ENCODE peak calls at places on chromosomes 3 and 15, in five cellular contexts. K is CD8-positive, alpha-beta T cell; E is lower lobe of right lung; P is HL-60; N is HepG2. F is an unnamed sample.

GRCh38 chr15:74304459-74304858 is 63.0 kb downstream of the CYP11A1 start:
- DNase-seq in E (no peak), N (no peak), K (no peak), P (no peak), F (no peak)

GRCh38 chr15:31483053-31483923 is 156.7 kb downstream of the KLF13 start:
- DNase-seq in P (no peak), N (no peak), K (peak), E (no peak), F (peak)

GRCh38 chr3:196648856-196649255 is 9.4 kb downstream of the NRROS start:
- DNase-seq in E (no peak), N (no peak), P (no peak), K (no peak), F (no peak)

GRCh38 chr3:45821127-45821526 is 20.8 kb downstream of the LZTFL1 start:
- DNase-seq in K (no peak), P (no peak), E (no peak), N (no peak), F (no peak)

GRCh38 chr3:117874028-117874765 is 1160.4 kb downstream of the IGSF11 start:
- DNase-seq in K (no peak), N (no peak), P (no peak), E (no peak), F (no peak)

GRCh38 chr15:85581495-85581894 is 201.1 kb downstream of the AKAP13 start:
- DNase-seq in E (peak), P (peak), N (no peak), K (peak), F (no peak)

GRCh38 chr3:59043391-59043790 is 6.4 kb downstream of the CFAP20DC start:
- DNase-seq in E (no peak), P (no peak), N (no peak), K (no peak), F (no peak)

GRCh38 chr3:66367979-66368378 is 132.8 kb downstream of the LRIG1 start:
- DNase-seq in P (no peak), E (no peak), K (no peak), N (no peak), F (no peak)

GRCh38 chr15:41945221-41945620 is 27.1 kb downstream of the EHD4 start:
- DNase-seq in P (no peak), K (no peak), E (no peak), N (no peak), F (no peak)

GRCh38 chr3:126360714-126361060 is 3.5 kb upstream of the KLF15 start:
- DNase-seq in K (no peak), P (no peak), E (peak), N (no peak), F (no peak)

GRCh38 chr3:114093596-114093995 is 37.1 kb downstream of the QTRT2 start:
- DNase-seq in N (no peak), P (peak), E (no peak), K (no peak), F (no peak)

GRCh38 chr3:63386568-63386967 is 108.5 kb downstream of the SYNPR start:
- DNase-seq in N (no peak), E (no peak), P (no peak), K (no peak), F (no peak)

GRCh38 chr3:197801801-197802504 is 10.9 kb downstream of the LRCH3 start:
- DNase-seq in K (no peak), N (no peak), P (peak), E (no peak), F (no peak)

GRCh38 chr3:197807969-197808587 is 17.0 kb downstream of the LRCH3 start:
- DNase-seq in N (no peak), E (no peak), K (no peak), P (no peak), F (no peak)

GRCh38 chr3:197800379-197800778 is 9.3 kb downstream of the LRCH3 start:
- DNase-seq in N (no peak), K (no peak), E (no peak), P (no peak), F (no peak)

GRCh38 chr3:197798863-197799262 is 7.8 kb downstream of the LRCH3 start:
- DNase-seq in E (no peak), N (no peak), K (no peak), P (no peak), F (peak)

DNA sequence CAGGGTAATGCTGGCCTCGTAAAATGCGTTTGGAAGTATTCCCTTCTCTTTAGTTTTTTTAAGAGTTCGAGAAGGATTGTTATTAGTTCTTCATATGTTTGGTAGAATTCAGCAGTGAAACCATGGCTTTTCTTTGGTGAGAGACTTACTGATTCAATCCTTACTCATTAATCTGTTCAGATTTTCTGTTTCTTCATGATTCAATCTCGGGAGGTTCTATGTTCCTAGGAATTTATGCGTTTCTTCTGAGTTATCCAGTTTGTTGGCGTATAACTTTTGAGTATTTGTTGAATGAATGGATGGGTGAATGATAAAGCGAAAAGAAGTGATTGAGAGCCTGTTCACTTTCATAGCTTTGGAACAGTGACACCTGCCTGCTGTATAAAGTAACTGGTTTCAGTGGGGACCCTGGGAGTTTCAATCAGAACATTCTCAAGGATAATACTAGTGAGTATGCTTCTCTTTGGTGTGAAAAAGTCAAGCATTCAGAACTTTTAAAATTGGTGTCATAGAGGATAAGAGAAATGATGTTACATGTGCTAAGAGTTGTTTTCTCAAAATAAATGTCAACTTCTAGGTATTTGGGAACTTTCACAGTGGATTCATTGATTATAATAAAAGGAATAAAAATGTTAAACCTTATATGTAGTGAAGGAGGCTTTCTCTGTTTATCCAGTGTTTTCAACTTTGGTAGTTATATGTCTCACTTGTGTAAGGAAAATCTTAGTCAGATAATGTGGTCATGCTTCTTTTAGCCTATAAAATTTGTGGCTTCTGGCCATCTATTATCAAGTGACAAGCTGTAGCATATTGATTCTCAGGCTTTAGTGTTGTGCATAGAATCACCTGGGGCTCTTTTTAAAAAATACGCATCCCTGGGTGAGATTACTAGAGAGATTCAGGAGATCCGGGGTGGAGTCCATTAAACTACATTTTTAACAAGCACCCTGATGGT is 11.7 kb downstream of the LRCH3 start:
- DNase-seq in E (no peak), N (no peak), K (no peak), P (no peak), F (no peak)
- TF ChIP-seq CTCF in E (no peak), N (peak), K (peak), P (no peak), F (peak)

DNA sequence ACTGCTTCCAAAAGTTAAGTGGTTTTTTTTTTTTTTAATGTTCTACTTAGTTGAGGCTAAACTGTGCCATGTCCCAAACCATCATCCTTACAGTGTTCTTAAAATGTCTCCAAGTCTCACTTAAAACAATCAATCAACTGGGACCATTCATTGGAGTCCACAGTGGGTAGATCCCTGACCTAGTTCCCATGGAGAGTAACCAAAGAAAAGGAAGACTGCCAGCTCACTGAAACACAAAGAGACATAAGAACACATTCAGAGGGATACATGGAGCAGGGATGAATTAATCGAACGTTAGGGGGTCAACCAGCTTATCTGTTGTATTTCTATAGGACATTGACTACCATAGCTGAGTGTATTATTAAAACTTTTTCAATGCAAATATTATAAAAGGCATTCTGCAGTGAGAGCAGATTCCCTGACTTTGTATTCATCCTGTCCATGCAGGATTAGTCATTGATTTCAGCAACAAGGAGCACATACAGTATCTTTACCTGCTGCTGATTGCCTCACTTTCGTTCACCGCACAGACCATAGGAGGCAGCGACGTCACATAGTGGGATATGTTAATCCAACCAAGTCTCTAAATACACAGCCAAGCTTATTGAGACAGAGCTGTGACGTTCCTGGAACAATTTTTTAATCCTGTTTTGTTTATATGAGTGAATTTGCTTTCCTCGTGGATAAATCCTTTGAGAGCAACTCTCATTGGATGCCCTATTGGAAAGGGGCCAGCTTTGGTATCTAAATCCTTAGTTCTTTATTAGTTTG is 365.0 kb upstream of the RBMS3 start:
- DNase-seq in E (peak), P (peak), K (no peak), N (no peak), F (no peak)
- TF ChIP-seq CTCF in E (no peak), P (no peak), K (no peak), N (no peak), F (peak)

DNA sequence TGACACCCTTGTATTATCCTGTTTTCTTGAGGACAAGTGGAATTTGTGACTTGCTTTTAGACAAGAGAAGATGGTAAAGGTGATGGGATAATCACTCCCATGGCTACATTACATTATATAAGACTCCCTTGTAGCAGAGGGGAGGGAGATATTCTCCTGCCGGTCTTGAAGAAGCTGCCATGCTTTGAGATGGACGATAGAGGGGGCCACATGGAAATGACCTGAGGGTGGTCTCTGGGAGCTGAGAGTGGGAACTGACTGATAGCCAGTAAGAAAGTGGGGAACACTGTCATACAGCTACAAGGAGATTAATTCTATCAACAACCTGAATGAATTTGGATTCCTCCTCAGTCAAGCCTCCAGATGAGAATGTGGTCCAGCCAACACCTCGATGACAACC is 540.1 kb downstream of the NTRK3 start:
- DNase-seq in P (no peak), K (no peak), N (no peak), E (no peak), F (no peak)
- TF ChIP-seq CTCF in P (no peak), K (no peak), N (no peak), E (no peak), F (no peak)

GRCh38 chr3:31307131-31307785 is 225.5 kb upstream of the STT3B start:
- DNase-seq in N (no peak), E (no peak), P (no peak), K (no peak), F (no peak)

GRCh38 chr3:31314261-31314660 is 218.5 kb upstream of the STT3B start:
- DNase-seq in E (no peak), P (no peak), K (no peak), N (no peak), F (no peak)

GRCh38 chr3:31311571-31311970 is 221.2 kb upstream of the STT3B start:
- DNase-seq in K (no peak), N (no peak), P (no peak), E (no peak), F (no peak)

GRCh38 chr3:31312400-31312799 is 220.3 kb upstream of the STT3B start:
- DNase-seq in K (no peak), P (peak), N (no peak), E (no peak), F (no peak)
- TF ChIP-seq CTCF in K (no peak), P (no peak), N (no peak), E (no peak), F (no peak)

GRCh38 chr15:36959746-36960145 is 140.6 kb downstream of the MEIS2 start:
- DNase-seq in K (no peak), E (no peak), N (no peak), P (no peak), F (no peak)
- TF ChIP-seq CTCF in K (no peak), E (no peak), N (no peak), P (no peak), F (no peak)

F was measured in GM13976.